ENCODE peak calls at places on chromosomes 1 and 21, in six cellular contexts. V is GM23338, J is HCT116, C is stomach, H is endothelial cell of umbilical vein, M is esophagus muscularis mucosa. L is an unnamed sample.

GRCh38 chr1:24899581-24900485 is 30.2 kb downstream of the RUNX3 start:
- DNase-seq in V (no peak), J (no peak), C (no peak), H (no peak), M (no peak), L (no peak)

GRCh38 chr1:32881871-32882850 is 4.1 kb upstream of the HPCA start:
- DNase-seq in V (no peak), J (no peak), C (peak; percentile 49), H (no peak), M (no peak), L (peak; percentile 41)

GRCh38 chr1:64036549-64036948 is 166.9 kb upstream of the UBE2U start:
- DNase-seq in V (no peak), J (no peak), C (no peak), H (no peak), M (no peak), L (no peak)

GRCh38 chr1:16612332-16613172 is 812 bp downstream of the NBPF1 start:
- DNase-seq in V (peak; percentile 92), J (no peak), C (peak; percentile 67), H (peak; percentile 90), M (peak; percentile 99), L (no peak)

GRCh38 chr1:222529916-222530315 is 18.0 kb downstream of the HHIPL2 start:
- DNase-seq in V (no peak), J (no peak), C (no peak), H (no peak), M (no peak), L (no peak)

GRCh38 chr21:45297869-45298268 is 10.2 kb upstream of the POFUT2 start:
- DNase-seq in V (no peak), J (no peak), C (no peak), H (no peak), M (no peak), L (no peak)

GRCh38 chr1:55854911-55855310 is 639.7 kb upstream of the USP24 start:
- DNase-seq in V (no peak), J (no peak), C (no peak), H (no peak), M (no peak), L (no peak)

GRCh38 chr1:47936916-47937551 is 60.2 kb downstream of the TRABD2B start:
- DNase-seq in V (no peak), J (no peak), C (no peak), H (no peak), M (no peak), L (no peak)

GRCh38 chr1:106224426-106224825 is 832.0 kb upstream of the PRMT6 start:
- DNase-seq in V (no peak), J (no peak), C (no peak), H (no peak), M (no peak), L (no peak)

GRCh38 chr1:41404308-41404755 is 43.1 kb downstream of the FOXO6 start:
- DNase-seq in V (peak; percentile 90), J (no peak), C (no peak), H (peak; percentile 40), M (no peak), L (no peak)

GRCh38 chr1:40075251-40075650 is 21.8 kb downstream of the PPT1 start:
- DNase-seq in V (no peak), J (no peak), C (no peak), H (no peak), M (no peak), L (no peak)

GRCh38 chr1:174077755-174078490 is 55.8 kb upstream of the RC3H1 start:
- DNase-seq in V (peak; percentile 64), J (no peak), C (no peak), H (no peak), M (no peak), L (no peak)

GRCh38 chr1:117565745-117566455 is 39.9 kb upstream of the TENT5C start:
- DNase-seq in V (no peak), J (no peak), C (no peak), H (no peak), M (no peak), L (no peak)

GRCh38 chr1:230124187-230125128 is 57.4 kb downstream of the GALNT2 start:
- DNase-seq in V (no peak), J (no peak), C (no peak), H (no peak), M (no peak), L (no peak)
- H3K4me3 ChIP-seq in V (no peak overlapping the region), J (no peak overlapping the region), C (no peak overlapping the region), H (no peak overlapping the region), M (no peak overlapping the region), L (no peak overlapping the region)

DNA sequence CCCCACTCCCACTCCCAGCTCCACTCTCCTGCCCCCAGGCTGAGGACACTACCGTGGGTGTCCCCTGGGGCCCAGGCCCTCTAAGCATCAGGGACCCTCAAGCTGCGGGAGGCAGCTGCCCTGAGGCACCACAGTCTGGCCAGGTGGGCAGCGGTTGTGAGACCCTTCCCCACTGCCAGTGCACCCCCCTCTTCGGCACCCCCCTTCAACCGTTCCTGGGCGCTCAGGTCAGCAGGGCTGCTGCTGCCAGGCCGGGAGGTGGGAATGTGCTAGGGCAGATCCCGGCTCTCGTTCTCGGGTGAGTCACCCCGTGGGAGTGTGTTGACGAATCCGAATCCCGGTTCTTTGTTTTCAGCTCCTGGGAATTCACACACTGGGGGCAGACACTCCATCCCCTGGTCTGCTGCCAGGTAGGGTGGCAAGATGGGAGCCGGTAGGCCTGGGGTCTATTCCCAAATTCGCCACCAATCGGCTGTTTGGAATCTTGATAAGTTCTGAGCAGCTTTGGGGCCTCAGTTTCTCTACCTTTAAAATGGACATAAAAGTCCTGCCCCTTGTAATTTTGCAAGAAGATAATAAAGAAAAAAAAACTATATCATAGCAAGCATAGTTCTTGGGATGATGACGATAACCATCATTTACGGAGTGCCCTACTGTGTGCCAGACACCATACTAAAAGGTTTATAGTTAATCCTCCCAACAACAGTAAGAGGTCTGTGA is 28.5 kb upstream of the CASZ1 start:
- DNase-seq in V (no peak), J (peak; percentile 10), C (peak; percentile 58), H (peak; percentile 4), M (no peak), L (no peak)
- TF ChIP-seq POLR2AphosphoS5 in V (no peak), J (no peak), C (no peak), H (no peak), M (no peak), L (no peak)

GRCh38 chr1:14599787-14600186 is 1.3 kb downstream of the KAZN start:
- DNase-seq in V (no peak), J (no peak), C (no peak), H (no peak), M (no peak), L (no peak)
- H3K4me3 ChIP-seq in V (peak overlapping the region; percentile 94), J (no peak overlapping the region), C (peak overlapping the region; percentile 46), H (no peak overlapping the region), M (peak overlapping the region; percentile 67), L (peak overlapping the region; percentile 48)

GRCh38 chr1:8026153-8026975 is at the start of gene ERRFI1:
- DNase-seq in V (peak; percentile 95), J (peak; percentile 83), C (peak; percentile 97), H (peak; percentile 94), M (peak; percentile 98), L (peak; percentile 96)

GRCh38 chr1:8025671-8026144 is 401 bp downstream of the ERRFI1 start:
- DNase-seq in V (no peak), J (no peak), C (no peak), H (no peak), M (no peak), L (peak; percentile 80)

GRCh38 chr1:8025061-8025670 is 943 bp downstream of the ERRFI1 start:
- DNase-seq in V (no peak), J (no peak), C (no peak), H (no peak), M (no peak), L (no peak)

GRCh38 chr1:8026976-8027747 is 1.1 kb upstream of the ERRFI1 start:
- DNase-seq in V (peak; percentile 55), J (no peak), C (peak; percentile 80), H (no peak), M (no peak), L (no peak)

DNA sequence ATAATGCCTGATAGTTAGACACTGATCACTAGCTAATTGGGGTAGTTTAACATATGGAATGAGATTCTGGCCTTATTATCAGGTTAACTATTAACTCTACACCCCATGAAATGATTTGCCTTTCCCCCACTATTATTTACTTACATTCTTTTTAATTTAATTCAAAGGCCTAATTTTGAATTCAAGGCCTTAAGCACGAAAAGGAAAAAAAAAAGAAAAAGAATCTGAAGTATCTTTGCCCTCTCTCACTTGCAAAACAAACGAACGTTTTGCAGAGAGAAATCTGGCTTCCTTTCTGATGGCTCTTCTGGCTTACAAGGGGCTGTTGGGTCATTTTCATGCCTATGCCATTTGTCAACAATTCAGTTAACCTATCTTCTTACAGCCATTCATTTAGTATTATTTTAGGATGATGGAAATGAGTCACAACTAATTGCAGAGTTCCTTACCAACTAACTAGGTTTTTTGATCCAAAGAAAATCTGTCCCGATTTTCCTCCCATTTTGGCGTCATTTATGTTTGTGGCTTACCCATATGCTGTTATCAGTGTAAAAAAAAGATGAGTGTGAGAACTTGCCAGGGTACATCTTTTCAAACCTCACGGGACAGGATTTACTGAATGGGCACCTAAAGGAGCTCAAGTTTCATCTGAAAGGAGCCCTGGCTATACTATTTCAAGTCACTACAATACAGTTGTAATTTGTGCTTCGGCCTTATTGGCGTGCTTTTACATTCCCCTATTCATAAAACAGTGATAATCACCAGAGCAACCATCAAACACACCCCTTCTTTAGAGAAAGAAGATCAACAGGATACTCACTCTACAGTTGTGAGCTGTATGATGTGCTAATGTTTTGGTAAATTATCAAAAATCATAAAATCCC is 1.9 kb upstream of the ERRFI1 start:
- DNase-seq in V (no peak), J (no peak), C (no peak), H (peak; percentile 85), M (no peak), L (no peak)
- TF ChIP-seq POLR2AphosphoS5 in V (no peak), J (peak; percentile 70), C (no peak), H (peak; percentile 13), M (no peak), L (no peak)

GRCh38 chr1:163068716-163069115 is 445 bp upstream of the RGS4 start:
- DNase-seq in V (no peak), J (no peak), C (no peak), H (no peak), M (no peak), L (no peak)
- H3K4me3 ChIP-seq in V (peak overlapping the region; percentile 12), J (no peak overlapping the region), C (peak overlapping the region; percentile 41), H (peak overlapping the region; percentile 98), M (peak overlapping the region; percentile 55), L (no peak overlapping the region)

GRCh38 chr1:93178418-93178817 is 1.8 kb downstream of the TMED5 start:
- DNase-seq in V (no peak), J (no peak), C (no peak), H (peak; percentile 37), M (no peak), L (no peak)
- TF ChIP-seq POLR2AphosphoS5 in V (no peak), J (no peak), C (no peak), H (no peak), M (no peak), L (no peak)

DNA sequence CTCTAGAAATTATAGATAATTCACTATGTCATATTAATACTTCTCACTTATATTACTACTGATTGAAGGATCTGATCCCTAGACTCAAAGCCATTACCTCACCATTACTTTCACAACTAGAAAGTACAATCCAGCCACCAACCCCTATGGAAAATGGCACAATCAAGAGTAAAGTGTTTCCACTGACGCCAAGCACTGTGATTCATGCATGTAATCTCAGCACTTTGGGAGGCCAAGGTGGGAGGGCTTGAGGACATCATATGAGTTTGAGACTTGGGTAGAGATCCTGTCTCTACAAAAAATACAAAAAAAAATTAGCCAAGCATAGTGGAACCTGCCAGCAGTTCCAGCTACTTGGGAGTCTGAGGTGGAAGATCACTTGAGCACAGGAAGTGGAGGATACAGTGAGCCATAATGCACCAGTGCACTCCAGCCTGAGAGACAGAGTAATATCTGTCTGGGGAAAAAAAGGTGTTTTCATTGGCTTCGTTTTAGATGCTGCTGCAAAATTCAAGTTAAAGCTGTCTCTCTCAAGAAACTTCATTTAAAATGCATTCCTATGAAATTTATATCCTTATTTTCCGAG is 126.5 kb downstream of the AKT3 start:
- DNase-seq in V (no peak), J (no peak), C (no peak), H (no peak), M (no peak), L (no peak)
- H3K4me3 ChIP-seq in V (no peak overlapping the region), J (no peak overlapping the region), C (no peak overlapping the region), H (no peak overlapping the region), M (no peak overlapping the region), L (no peak overlapping the region)